ENCODE peak calls at places on chromosomes 2 and 18, in seven cellular contexts. D is HepG2; K is PC-9; J is neural progenitor cell; F is tibial artery; Q is aorta; L is CD4-positive, alpha-beta memory T cell. S is an unnamed sample. For H3K4me1, the result is how much of the 10 kb centered on the place peaks cover.

GRCh38 chr2:216144372-216144771 is 35.2 kb downstream of the XRCC5 start:
- DNase-seq in D (no peak), K (no peak), J (no peak), F (no peak), Q (no peak), L (no peak), S (no peak)

GRCh38 chr18:48106498-48106897 is 176.0 kb upstream of the SMAD2 start:
- DNase-seq in D (no peak), K (no peak), J (no peak), F (no peak), Q (no peak), L (no peak), S (no peak)

GRCh38 chr18:6333981-6334380 is 80.7 kb downstream of the L3MBTL4 start:
- DNase-seq in D (peak), K (no peak), J (no peak), F (no peak), Q (no peak), L (no peak), S (no peak)

GRCh38 chr2:233263045-233263570 is 11.6 kb downstream of the ATG16L1 start:
- DNase-seq in D (no peak), K (no peak), J (no peak), F (no peak), Q (no peak), L (no peak), S (no peak)

GRCh38 chr2:197893403-197894177 is 89.2 kb downstream of the PLCL1 start:
- DNase-seq in D (no peak), K (no peak), J (no peak), F (no peak), Q (no peak), L (no peak), S (no peak)

GRCh38 chr2:317501-318424 is 29.9 kb upstream of the ALKAL2 start:
- DNase-seq in D (no peak), K (no peak), J (peak), F (no peak), Q (no peak), L (peak), S (no peak)

GRCh38 chr2:52857722-52858121 is 909.9 kb upstream of the CHAC2 start:
- DNase-seq in D (no peak), K (no peak), J (no peak), F (no peak), Q (no peak), L (no peak), S (no peak)

GRCh38 chr2:7027961-7028655 is 110.9 kb downstream of the RNF144A start:
- DNase-seq in D (no peak), K (no peak), J (no peak), F (no peak), Q (no peak), L (no peak), S (no peak)

GRCh38 chr18:62982600-62983251 is 267.4 kb downstream of the PHLPP1 start:
- DNase-seq in D (peak), K (no peak), J (peak), F (peak), Q (no peak), L (peak), S (no peak)

GRCh38 chr2:86241611-86242010 is 42.4 kb downstream of the MRPL35 start:
- DNase-seq in D (no peak), K (no peak), J (no peak), F (no peak), Q (no peak), L (no peak), S (no peak)

GRCh38 chr18:79461627-79462026 is 65.9 kb downstream of the NFATC1 start:
- DNase-seq in D (no peak), K (no peak), J (no peak), F (no peak), Q (no peak), L (no peak), S (no peak)

GRCh38 chr2:601806-602455 is 75.3 kb downstream of the TMEM18 start:
- DNase-seq in D (no peak), K (no peak), J (no peak), F (no peak), Q (no peak), L (no peak), S (no peak)

GRCh38 chr18:24057804-24058203 is 43.2 kb downstream of the TTC39C start:
- DNase-seq in D (no peak), K (no peak), J (no peak), F (no peak), Q (no peak), L (no peak), S (no peak)

GRCh38 chr18:24055009-24055804 is 40.7 kb downstream of the TTC39C start:
- DNase-seq in D (no peak), K (no peak), J (no peak), F (no peak), Q (no peak), L (no peak), S (no peak)

GRCh38 chr18:24056506-24056905 is 42.0 kb downstream of the TTC39C start:
- DNase-seq in D (no peak), K (no peak), J (no peak), F (no peak), Q (no peak), L (no peak), S (no peak)

GRCh38 chr18:24054130-24054529 is 39.6 kb downstream of the TTC39C start:
- DNase-seq in D (no peak), K (no peak), J (no peak), F (no peak), Q (no peak), L (no peak), S (no peak)

GRCh38 chr18:24055878-24056277 is 41.3 kb downstream of the TTC39C start:
- DNase-seq in D (no peak), K (no peak), J (peak), F (no peak), Q (no peak), L (no peak), S (no peak)
- H3K4me1 ChIP-seq in D (under half), K (under half), J (under half), F (under half), Q (under half), L (half or more), S (under half)

DNA sequence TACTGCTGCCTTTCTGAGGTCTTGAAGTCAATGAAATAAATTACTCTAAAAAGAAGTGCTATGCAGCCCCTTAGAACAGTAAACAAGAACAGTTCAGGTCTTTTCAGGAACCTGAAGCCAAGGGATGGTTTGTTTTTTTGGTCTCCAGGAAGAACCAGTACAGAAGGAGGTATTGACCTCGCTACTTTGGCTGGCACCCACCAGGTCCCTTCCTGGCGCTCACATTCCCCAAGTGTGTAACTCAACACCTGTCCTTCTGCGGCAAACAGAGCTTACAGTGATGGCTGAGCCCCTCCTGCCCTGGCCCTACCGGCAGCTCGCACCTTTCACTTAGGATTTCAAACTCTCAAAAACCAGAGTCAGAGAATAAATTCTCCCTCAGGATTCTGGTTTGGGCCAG is 51.9 kb downstream of the SETBP1 start:
- DNase-seq in D (no peak), K (peak), J (no peak), F (no peak), Q (no peak), L (no peak), S (no peak)
- H3K27ac ChIP-seq in D (no peak), K (peak), J (no peak), F (no peak), Q (no peak), L (no peak), S (peak)

GRCh38 chr2:160333324-160334027 is 133.4 kb upstream of the ITGB6 start:
- DNase-seq in D (no peak), K (no peak), J (no peak), F (no peak), Q (no peak), L (no peak), S (no peak)

GRCh38 chr2:160336091-160336490 is 136.0 kb upstream of the ITGB6 start:
- DNase-seq in D (no peak), K (no peak), J (no peak), F (no peak), Q (no peak), L (no peak), S (no peak)

GRCh38 chr2:160332318-160332717 is 132.2 kb upstream of the ITGB6 start:
- DNase-seq in D (no peak), K (no peak), J (no peak), F (peak), Q (no peak), L (peak), S (no peak)

GRCh38 chr2:160331258-160332025 is 131.4 kb upstream of the ITGB6 start:
- DNase-seq in D (no peak), K (no peak), J (no peak), F (no peak), Q (no peak), L (no peak), S (no peak)

DNA sequence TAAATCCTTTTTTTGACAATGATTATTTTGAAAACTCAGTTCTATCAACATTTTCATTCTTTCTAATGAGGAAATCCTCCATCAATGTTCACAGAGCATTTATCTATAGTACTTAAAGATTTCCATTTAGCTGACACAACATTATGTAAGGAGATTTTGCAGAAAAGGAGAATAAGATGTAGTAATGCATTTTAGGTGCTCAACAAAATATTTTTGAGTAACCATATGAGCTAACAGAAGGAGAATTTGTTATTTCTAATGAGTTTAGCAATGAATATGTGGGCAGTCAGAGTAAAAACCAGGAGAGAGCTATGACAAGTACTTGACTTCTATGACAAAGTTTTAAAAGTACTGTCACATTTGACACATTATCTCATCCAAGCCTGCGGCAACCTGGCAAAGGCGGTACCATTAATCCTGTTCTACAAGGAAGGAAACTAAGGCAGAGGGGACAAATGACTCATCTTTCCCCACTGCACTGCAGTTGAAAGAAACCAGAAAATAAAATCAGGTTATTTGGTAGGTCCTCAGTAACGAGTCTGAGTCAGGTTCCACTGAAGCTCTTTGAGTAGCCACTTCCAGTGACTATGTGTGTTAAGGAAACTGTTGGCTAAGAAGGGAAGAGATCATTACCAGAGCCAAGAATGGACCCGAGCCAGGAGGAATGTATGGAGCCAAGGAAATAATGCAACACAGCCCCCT is 134.1 kb upstream of the ITGB6 start:
- DNase-seq in D (no peak), K (peak), J (no peak), F (no peak), Q (no peak), L (no peak), S (no peak)
- H3K4me1 ChIP-seq in D (under half), K (under half), J (under half), F (half or more), Q (under half), L (half or more), S (half or more)

GRCh38 chr2:188813315-188813714 is 160.9 kb upstream of the COL3A1 start:
- DNase-seq in D (no peak), K (no peak), J (no peak), F (no peak), Q (no peak), L (no peak), S (no peak)

GRCh38 chr2:188813846-188814245 is 160.3 kb upstream of the COL3A1 start:
- DNase-seq in D (no peak), K (no peak), J (peak), F (no peak), Q (peak), L (no peak), S (no peak)

GRCh38 chr2:188810591-188810990 is 163.6 kb upstream of the COL3A1 start:
- DNase-seq in D (no peak), K (no peak), J (no peak), F (no peak), Q (no peak), L (no peak), S (no peak)

GRCh38 chr2:188808921-188809320 is 165.3 kb upstream of the COL3A1 start:
- DNase-seq in D (no peak), K (no peak), J (no peak), F (no peak), Q (no peak), L (no peak), S (no peak)

GRCh38 chr2:188811522-188811921 is 162.7 kb upstream of the COL3A1 start:
- DNase-seq in D (no peak), K (no peak), J (no peak), F (no peak), Q (no peak), L (no peak), S (no peak)
- H3K27ac ChIP-seq in D (no peak), K (no peak), J (no peak), F (peak), Q (peak), L (no peak), S (no peak)

S was measured in suprapubic skin.